ENCODE peak calls at places on chromosomes 12 and 14, in four cellular contexts. L, V, S and P are unnamed samples.

GRCh38 chr14:43754838-43755237 is 752.2 kb downstream of the FSCB start:
- DNase-seq in L (no peak), V (no peak), S (no peak), P (no peak)

GRCh38 chr12:15933751-15934150 is 22.6 kb downstream of the DERA start:
- DNase-seq in L (no peak), V (no peak), S (no peak), P (no peak)

GRCh38 chr12:125075-125474 is 58.5 kb downstream of the IQSEC3 start:
- DNase-seq in L (no peak), V (no peak), S (no peak), P (no peak)

GRCh38 chr12:104152691-104153241 is 14.8 kb upstream of the NFYB start:
- DNase-seq in L (no peak), V (no peak), S (no peak), P (no peak)

GRCh38 chr12:12803186-12803585 is 10.0 kb upstream of the DDX47 start:
- DNase-seq in L (no peak), V (peak), S (peak), P (peak)

GRCh38 chr14:51394391-51394790 is 154.3 kb downstream of the TMX1 start:
- DNase-seq in L (no peak), V (no peak), S (no peak), P (no peak)

GRCh38 chr14:23005451-23005850 is 4.5 kb downstream of the C14orf93 start:
- DNase-seq in L (no peak), V (no peak), S (no peak), P (no peak)

GRCh38 chr12:12392428-12392827 is 35.5 kb downstream of the BORCS5 start:
- DNase-seq in L (no peak), V (peak), S (no peak), P (no peak)

GRCh38 chr12:104279164-104279563 is 24.4 kb upstream of the EID3 start:
- DNase-seq in L (no peak), V (no peak), S (no peak), P (no peak)

GRCh38 chr12:21644516-21644915 is 13.1 kb downstream of the LDHB start:
- DNase-seq in L (no peak), V (no peak), S (no peak), P (no peak)

GRCh38 chr14:100115726-100116125 is 43.7 kb downstream of the DEGS2 start:
- DNase-seq in L (no peak), V (no peak), S (no peak), P (no peak)

GRCh38 chr12:57739387-57739786 is 845 bp upstream of the AGAP2 start:
- DNase-seq in L (no peak), V (no peak), S (no peak), P (no peak)

GRCh38 chr14:36514278-36515104 is 5.5 kb downstream of the NKX2-1 start:
- DNase-seq in L (no peak), V (no peak), S (peak), P (no peak)

GRCh38 chr14:49977126-49977841 is 84.4 kb downstream of the ARF6 start:
- DNase-seq in L (no peak), V (peak), S (no peak), P (no peak)

GRCh38 chr12:64568313-64568712 is 42.0 kb upstream of the RASSF3 start:
- DNase-seq in L (no peak), V (no peak), S (no peak), P (no peak)

GRCh38 chr12:25500651-25501050 is 52.4 kb downstream of the LMNTD1 start:
- DNase-seq in L (no peak), V (no peak), S (no peak), P (no peak)

GRCh38 chr12:6383572-6384498 is at the start of gene LTBR:
- DNase-seq in L (no peak), V (peak), S (peak), P (no peak)

GRCh38 chr12:91142184-91142583 is 30.9 kb upstream of the LUM start:
- DNase-seq in L (no peak), V (no peak), S (no peak), P (no peak)

GRCh38 chr12:47343684-47344567 is 264.2 kb upstream of the AMIGO2 start:
- DNase-seq in L (no peak), V (no peak), S (no peak), P (no peak)

GRCh38 chr12:85755760-85756159 is 80.4 kb downstream of the RASSF9 start:
- DNase-seq in L (no peak), V (no peak), S (no peak), P (no peak)

GRCh38 chr14:105889666-105890473 is 363.5 kb downstream of the TMEM121 start:
- DNase-seq in L (no peak), V (peak), S (no peak), P (no peak)

GRCh38 chr12:4960030-4960429 is 50.3 kb downstream of the KCNA1 start:
- DNase-seq in L (no peak), V (no peak), S (no peak), P (no peak)

GRCh38 chr14:68232643-68233055 is 413.1 kb downstream of the RAD51B start:
- DNase-seq in L (peak), V (no peak), S (peak), P (no peak)

GRCh38 chr12:6957741-6958608 is 6.8 kb downstream of the PTPN6 start:
- DNase-seq in L (no peak), V (no peak), S (no peak), P (no peak)

DNA sequence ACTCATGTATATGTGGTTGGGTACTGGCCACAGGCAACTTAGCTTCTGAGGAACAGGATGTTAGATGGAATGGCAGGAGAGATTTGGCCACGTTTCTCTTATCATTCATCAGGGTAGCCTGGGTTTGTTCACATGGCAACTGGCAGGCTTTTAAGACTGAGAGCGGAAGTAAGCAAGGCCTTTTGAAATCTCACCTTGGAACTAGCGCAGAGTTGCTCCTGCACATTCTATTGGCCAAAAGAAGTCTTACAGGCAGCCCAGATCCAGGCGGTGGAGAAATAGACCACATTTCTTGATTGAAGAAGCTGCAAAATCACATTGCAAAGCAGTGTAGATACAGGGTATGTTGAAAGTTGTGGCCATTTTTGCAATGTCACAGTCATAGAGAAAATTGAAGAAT is 3.7 kb downstream of the CLEC4A start:
- DNase-seq in L (no peak), V (no peak), S (no peak), P (no peak)
- TF ChIP-seq POLR2A in L (no peak), V (no peak), S (no peak), P (no peak)

DNA sequence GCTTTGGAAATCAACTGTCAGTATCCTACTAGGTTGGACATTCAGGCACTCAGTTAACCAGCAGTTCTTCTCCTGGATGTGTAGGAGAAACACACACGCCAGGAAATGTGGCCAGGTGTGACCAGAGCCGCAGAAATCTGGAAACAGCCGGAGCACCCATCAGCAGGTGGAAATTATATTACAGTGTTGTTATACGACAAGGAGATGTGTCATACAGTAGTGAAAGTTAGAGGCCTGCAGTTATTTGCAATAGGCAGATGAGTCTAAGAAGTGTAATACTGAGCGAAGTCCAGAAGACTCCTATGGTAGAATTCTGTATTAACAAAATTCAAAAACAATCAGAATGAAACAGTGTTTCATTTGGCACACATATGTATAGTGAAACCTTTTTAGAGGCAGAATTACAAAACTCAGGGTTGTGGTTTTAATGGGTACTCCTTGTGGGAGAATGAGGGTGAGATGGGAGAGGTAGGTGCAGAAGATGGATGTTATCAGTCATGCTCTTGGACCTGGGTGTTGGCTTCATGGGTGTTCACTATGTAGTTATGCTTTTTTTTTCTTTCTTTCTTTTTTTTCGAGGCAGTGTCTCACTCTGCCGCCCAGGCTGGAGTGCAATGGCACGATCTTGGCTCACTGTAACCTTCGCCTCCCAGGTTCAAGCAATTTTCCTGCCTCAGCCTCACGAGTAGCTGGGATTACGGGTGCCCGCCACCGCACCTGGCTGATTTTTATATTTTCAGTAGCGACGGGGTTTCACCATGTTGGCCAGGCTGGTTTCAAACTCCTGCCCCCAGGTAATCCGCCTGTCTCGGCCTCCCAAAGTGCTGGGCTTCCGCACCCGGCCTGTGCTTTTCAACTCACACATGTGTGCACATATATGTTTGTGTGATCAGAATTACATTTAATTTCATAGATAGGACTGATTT is 39.2 kb upstream of the AMN start:
- DNase-seq in L (no peak), V (no peak), S (no peak), P (no peak)
- TF ChIP-seq TAF1 in L (no peak), V (no peak), S (no peak), P (no peak)

GRCh38 chr12:67826946-67827719 is 162.1 kb upstream of the IFNG-AS1 start:
- DNase-seq in L (no peak), V (no peak), S (no peak), P (no peak)

GRCh38 chr12:67829873-67830272 is 159.4 kb upstream of the IFNG-AS1 start:
- DNase-seq in L (no peak), V (no peak), S (no peak), P (no peak)

GRCh38 chr12:67820694-67821093 is 168.6 kb upstream of the IFNG-AS1 start:
- DNase-seq in L (no peak), V (no peak), S (no peak), P (no peak)

GRCh38 chr12:67827820-67828383 is 161.3 kb upstream of the IFNG-AS1 start:
- DNase-seq in L (no peak), V (no peak), S (no peak), P (no peak)

GRCh38 chr12:67826148-67826547 is 163.1 kb upstream of the IFNG-AS1 start:
- DNase-seq in L (no peak), V (no peak), S (no peak), P (no peak)
- TF ChIP-seq POLR2AphosphoS5 in L (no peak), V (no peak), S (no peak), P (no peak)

GRCh38 chr12:124503305-124503704 is 64.1 kb downstream of the NCOR2 start:
- DNase-seq in L (no peak), V (no peak), S (no peak), P (no peak)
- TF ChIP-seq POLR2A in L (no peak), V (no peak), S (no peak), P (no peak)

DNA sequence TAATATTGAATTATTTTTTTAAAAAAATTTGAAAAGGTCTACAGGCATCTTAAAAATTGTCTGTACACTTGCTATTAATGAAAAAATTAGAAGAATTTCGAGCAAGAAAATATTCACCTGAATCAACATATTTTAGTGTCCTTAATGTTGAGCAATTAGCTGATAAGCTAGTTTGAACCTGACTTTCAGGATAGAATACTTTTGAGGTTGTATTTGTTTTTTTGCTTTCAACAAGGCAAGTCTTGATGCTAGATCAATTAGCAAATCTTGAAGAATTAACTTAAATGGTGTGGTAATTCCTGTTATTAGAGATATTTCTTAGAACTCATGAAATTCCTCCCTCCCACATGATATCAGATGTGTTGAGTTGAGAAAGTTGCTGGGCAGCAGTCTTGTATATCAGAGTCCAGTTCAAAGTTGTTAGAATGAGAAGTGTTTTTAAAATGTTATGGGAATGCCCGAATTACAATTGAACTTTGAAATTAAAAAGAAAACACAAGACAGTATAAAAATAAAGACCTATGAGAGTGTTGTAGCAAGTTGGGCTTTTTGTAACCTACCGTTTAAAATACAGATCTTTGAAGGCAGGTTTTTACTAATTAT is 119.2 kb downstream of the TRMT5 start:
- DNase-seq in L (no peak), V (no peak), S (no peak), P (no peak)
- TF ChIP-seq TAF1 in L (no peak), V (no peak), S (no peak), P (no peak)